ENCODE peak calls at places on chromosomes 12 and 14, in five cellular contexts. W, V, H, K and Q are unnamed samples.

GRCh38 chr12:113766880-113767878 is 198.9 kb downstream of the RBM19 start:
- DNase-seq in K (peak), H (peak), W (peak), V (peak), Q (peak)

GRCh38 chr14:22900088-22900799 is 17.2 kb downstream of the REM2 start:
- DNase-seq in V (no peak), H (peak), W (peak), K (peak), Q (peak)

GRCh38 chr12:5808956-5809355 is 136.1 kb downstream of the ANO2 start:
- DNase-seq in V (no peak), H (peak), K (no peak), W (no peak), Q (no peak)

GRCh38 chr12:5746020-5746419 is 199.0 kb downstream of the ANO2 start:
- DNase-seq in W (no peak), V (no peak), K (no peak), H (no peak), Q (no peak)

GRCh38 chr12:80977356-80977755 is 39.6 kb upstream of the LIN7A start:
- DNase-seq in W (no peak), K (no peak), V (no peak), H (no peak), Q (no peak)

GRCh38 chr12:51415931-51416330 is 8.7 kb upstream of the SLC4A8 start:
- DNase-seq in K (peak), V (no peak), W (no peak), H (no peak), Q (no peak)

GRCh38 chr14:88882236-88882635 is 57.8 kb downstream of the TTC8 start:
- DNase-seq in W (no peak), V (no peak), K (no peak), H (peak), Q (no peak)

GRCh38 chr12:67220065-67220464 is 49.1 kb upstream of the CAND1 start:
- DNase-seq in W (peak), K (peak), H (no peak), V (no peak), Q (no peak)

GRCh38 chr12:2959508-2960431 is 573 bp downstream of the TEAD4 start:
- DNase-seq in W (peak), K (no peak), V (no peak), H (peak), Q (peak)

GRCh38 chr12:2959194-2959507 is at the start of gene TEAD4:
- DNase-seq in V (no peak), K (peak), H (peak), W (peak), Q (peak)

GRCh38 chr12:2960432-2960956 is 1.3 kb downstream of the TEAD4 start:
- DNase-seq in V (no peak), K (no peak), H (peak), W (peak), Q (peak)

GRCh38 chr12:2961705-2962104 is 2.5 kb downstream of the TEAD4 start:
- DNase-seq in K (no peak), H (no peak), W (no peak), V (no peak), Q (no peak)

DNA sequence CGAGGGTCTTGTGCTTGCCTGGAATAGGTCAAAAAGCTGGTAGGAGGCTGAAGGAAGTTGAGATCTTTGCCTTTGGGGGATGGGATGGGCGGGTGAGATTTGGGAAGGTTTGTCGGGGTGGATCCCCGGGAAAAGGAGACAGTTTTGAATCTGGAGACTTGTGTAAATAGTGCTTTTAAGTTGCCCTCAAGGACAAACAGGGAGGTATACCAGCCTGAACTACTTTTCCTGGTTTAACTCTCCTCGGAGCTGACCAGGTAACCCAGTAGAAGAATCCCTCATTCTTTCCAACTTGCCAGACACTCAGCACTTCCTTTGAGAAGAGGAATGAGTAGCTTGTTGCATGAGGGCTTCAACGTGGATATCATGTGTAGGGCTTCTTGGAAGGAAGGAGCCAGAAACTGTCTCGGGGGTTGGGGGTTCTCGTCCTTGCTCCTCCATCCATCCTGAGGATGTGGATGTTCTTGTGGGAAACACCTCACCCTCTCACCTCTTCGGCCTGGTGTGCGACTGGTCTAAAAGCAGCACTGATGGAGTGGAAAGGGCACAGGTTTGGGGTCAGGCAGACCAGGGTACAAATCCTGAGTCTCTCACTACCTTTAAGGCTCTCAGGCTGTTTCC is 1.9 kb downstream of the TEAD4 start:
- DNase-seq in V (no peak), H (peak), K (no peak), W (no peak), Q (no peak)
- H3K23ac ChIP-seq in V (no peak), H (peak), K (no peak), W (no peak), Q (no peak)

GRCh38 chr14:53148612-53149202 is 4.4 kb downstream of the DDHD1 start:
- DNase-seq in V (no peak), K (no peak), H (no peak), W (no peak), Q (no peak)

GRCh38 chr14:53151867-53152626 is 1.1 kb downstream of the DDHD1 start:
- DNase-seq in K (peak), H (peak), V (no peak), W (peak), Q (peak)

GRCh38 chr14:53147893-53148292 is 5.2 kb downstream of the DDHD1 start:
- DNase-seq in V (no peak), K (no peak), H (no peak), W (no peak), Q (no peak)

GRCh38 chr14:53151523-53151866 is 1.6 kb downstream of the DDHD1 start:
- DNase-seq in H (no peak), K (no peak), V (no peak), W (no peak), Q (no peak)

GRCh38 chr14:53149656-53150319 is 3.3 kb downstream of the DDHD1 start:
- DNase-seq in K (no peak), W (no peak), H (no peak), V (no peak), Q (no peak)
- H3K23ac ChIP-seq in K (no peak), W (no peak), H (peak), V (no peak), Q (no peak)

GRCh38 chr12:57516617-57517153 is 3.6 kb downstream of the DDIT3 start:
- DNase-seq in K (no peak), V (no peak), H (no peak), W (no peak), Q (no peak)
- H3K23ac ChIP-seq in K (no peak), V (no peak), H (no peak), W (no peak), Q (no peak)

DNA sequence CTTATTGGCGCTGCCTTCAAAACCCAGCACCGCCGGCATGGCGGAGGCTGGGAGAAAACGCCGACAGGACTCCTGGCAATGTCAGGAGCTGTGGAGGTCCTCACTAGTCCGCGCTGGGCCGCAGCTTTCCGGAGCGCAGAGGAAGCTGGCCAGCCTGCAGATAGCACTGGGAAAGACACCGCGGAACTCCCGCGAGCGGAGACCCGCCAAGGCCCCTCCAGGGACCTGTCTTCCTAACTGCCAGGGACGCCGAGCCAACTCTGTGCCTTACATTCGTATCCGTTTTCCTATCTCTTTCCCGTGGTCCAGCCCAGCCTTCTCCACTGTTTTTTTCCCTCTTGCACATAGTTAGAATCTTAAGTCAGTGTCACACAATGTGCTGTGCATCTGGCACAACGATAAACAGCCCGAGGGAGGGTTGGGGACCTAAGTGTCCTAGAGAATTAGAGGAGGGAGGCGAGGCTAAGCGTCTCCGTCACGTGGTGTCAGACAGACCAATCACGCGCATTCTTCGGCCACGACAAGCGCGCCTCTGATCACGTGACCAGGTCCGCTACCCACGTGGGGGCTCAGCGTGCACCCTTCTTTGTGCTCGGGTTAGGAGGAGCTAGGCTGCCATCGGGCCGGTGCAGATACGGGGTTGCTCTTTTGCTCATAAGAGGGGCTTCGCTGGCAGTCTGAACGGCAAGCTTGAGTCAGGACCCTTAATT is at the start of the genes APEX1 and OSGEP:
- DNase-seq in V (peak), K (peak), H (peak), W (peak), Q (peak)
- H3K23ac ChIP-seq in V (no peak), K (no peak), H (peak), W (no peak), Q (peak)

GRCh38 chr12:57090456-57090855 is 1.5 kb downstream of the NAB2 start:
- DNase-seq in V (no peak), W (no peak), K (no peak), H (no peak), Q (no peak)

GRCh38 chr12:57088442-57089258 is at the start of gene NAB2:
- DNase-seq in V (no peak), H (peak), K (peak), W (peak), Q (peak)

GRCh38 chr12:57090924-57091632 is 2.2 kb downstream of the NAB2 start:
- DNase-seq in W (no peak), V (no peak), H (no peak), K (no peak), Q (no peak)

GRCh38 chr12:57087689-57088441 is 1.0 kb upstream of the NAB2 start:
- DNase-seq in K (peak), W (peak), V (no peak), H (peak), Q (peak)

DNA sequence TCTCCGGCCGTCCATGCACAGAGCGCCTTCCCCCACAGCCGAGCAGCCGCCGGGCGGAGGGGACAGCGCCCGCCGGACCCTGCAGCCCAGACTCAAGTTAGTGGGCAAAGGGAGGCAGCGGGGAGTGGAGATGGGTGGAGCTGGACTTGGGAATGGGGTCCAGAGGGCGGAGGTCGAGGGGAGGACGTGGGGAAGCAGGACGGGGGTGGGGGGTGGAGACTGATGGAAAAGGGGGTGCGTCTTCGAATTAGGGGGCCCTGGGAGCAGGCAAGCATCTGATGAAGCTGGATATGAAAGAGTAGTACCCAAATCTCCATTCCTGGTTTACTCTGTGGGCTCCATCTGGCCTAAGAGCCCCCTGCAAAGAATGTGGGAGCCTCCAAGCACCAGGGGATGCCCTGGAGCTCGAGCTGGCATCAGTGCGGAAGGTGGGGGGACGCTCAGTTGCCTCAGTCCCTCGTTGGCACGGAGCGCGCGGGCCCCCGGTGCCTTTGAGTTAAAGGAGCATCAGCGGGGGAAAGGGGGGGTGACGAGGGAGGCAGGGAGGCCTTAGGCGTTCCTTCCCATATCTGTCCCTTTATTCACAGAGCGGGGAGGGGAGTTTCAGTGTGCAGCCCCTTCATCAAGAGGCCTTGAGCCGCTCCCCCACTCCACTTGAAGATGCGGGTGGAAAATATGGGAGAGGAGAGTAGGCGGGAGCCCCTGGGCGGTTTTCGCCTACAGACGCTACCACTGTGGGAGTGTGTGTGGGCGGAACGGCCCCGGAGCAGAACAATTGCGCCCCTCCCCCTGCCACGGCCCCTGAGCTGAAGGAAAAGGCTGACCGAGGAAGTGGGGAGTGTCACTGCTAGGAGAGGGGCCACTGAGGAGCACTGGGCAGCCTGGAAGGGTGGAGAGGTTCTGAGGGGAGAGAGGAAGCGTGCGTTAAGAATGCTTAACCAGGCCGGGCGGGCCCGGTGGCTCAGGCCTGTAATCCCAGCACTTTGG is 638 bp downstream of the NAB2 start:
- DNase-seq in W (no peak), K (peak), H (peak), V (no peak), Q (no peak)
- H3K23ac ChIP-seq in W (no peak), K (no peak), H (peak), V (no peak), Q (peak)

DNA sequence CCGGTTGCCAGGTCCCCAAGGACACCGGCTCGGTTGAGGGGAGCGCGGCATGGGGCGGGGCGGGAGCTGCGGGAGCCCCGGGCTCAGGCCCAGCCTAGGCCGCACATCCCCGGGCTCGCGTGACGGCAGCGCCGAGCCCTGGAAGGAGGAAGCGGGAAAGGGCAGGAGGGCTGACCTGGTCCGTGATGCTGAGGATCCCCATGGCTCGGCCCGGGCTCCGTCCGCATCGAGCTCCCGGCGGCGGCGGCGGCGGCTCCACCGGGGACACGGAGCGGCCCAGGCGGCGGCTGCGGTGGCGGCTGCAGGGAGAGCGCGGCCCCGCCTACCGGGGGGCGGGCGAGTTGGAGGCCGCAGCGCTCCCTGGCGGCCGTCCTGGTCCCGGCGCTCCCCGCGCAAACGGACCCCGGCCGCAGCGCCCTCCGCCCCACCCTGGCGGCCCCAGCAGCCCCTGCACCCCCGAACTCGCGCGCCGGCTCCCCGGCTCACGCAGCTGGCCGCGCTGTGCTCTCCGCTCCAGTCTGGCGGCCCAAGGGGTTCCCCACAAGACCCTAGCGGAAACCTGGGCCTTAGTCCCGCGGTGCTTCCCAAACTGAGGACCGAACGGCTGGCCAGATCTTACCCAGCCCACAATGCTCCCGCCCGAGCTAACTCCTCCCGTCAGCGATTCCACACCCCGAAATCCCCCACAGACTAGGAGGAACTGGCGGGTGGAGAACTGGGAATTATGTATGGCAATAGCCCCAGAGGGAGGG is at the start of gene ANKRD52:
- DNase-seq in V (no peak), W (peak), H (peak), K (peak), Q (peak)
- H3K23ac ChIP-seq in V (no peak), W (no peak), H (peak), K (no peak), Q (peak)

DNA sequence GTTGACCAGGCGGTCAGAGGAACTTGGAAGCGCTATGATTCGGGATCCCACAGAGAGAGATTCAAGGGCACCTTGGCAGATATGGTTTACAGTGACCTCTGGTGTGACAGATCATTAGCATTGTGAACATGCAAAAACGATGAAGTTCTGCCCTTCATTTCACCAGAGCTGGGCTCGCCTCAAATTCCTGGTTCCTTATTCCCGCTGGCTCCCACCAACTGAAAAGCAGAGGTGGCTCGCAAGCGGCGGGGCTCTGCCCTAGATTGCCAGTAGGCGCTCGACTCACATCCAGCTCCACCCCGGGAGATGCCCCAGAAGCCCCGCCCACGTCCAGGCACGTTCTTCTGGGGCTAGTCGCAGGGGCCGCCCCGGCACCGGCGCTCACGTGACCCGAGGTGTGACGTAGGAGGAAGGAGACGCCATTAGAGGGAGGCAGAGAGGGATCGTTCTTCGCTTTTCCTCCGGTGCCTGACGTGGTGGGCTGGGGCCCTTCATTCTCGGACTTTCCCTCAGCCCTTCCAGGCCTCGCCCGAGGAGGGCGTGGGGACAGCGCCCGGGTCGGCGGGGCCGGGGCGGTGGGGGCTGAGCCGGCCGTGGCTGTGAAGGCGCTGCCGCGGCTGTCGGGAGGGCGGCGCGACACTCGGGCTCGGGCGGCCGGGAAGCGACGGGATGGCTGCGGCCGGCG is at the start of gene RAB21:
- DNase-seq in V (peak), W (peak), H (peak), K (peak), Q (peak)
- H3K23ac ChIP-seq in V (no peak), W (no peak), H (peak), K (no peak), Q (peak)

GRCh38 chr12:104738841-104739642 is 219.0 kb downstream of the SLC41A2 start:
- DNase-seq in W (no peak), V (no peak), H (no peak), K (no peak), Q (no peak)

GRCh38 chr12:104737113-104737512 is 221.0 kb downstream of the SLC41A2 start:
- DNase-seq in W (no peak), K (no peak), V (no peak), H (no peak), Q (no peak)

GRCh38 chr12:104736307-104736706 is 221.8 kb downstream of the SLC41A2 start:
- DNase-seq in H (peak), W (no peak), K (no peak), V (no peak), Q (no peak)

GRCh38 chr12:104738371-104738710 is 219.7 kb downstream of the SLC41A2 start:
- DNase-seq in W (no peak), V (no peak), H (no peak), K (no peak), Q (no peak)

GRCh38 chr12:104737682-104738370 is 220.3 kb downstream of the SLC41A2 start:
- DNase-seq in V (no peak), W (no peak), H (no peak), K (no peak), Q (no peak)
- H3K23ac ChIP-seq in V (no peak), W (no peak), H (no peak), K (no peak), Q (no peak)